ENCODE peak calls at places on chromosomes 1 and 21, in ten cellular contexts. One of them, this sample, is unnamed.

GRCh38 chr1:16981269-16981849 is 939 bp upstream of the MFAP2 start:
- DNase-seq in endodermal cell: no peak
- DNase-seq in fibroblast of lung: peak; percentile 96
- DNase-seq in Peyer's patch: no peak
- DNase-seq in uterus: no peak
- DNase-seq in tibial nerve: no peak
- DNase-seq in colonic mucosa: no peak
- DNase-seq in GM23338: no peak
- DNase-seq in PC-3: peak; percentile 93
- DNase-seq in testis: no peak
- DNase-seq in this sample: no peak

GRCh38 chr1:107572674-107573205 is 392.2 kb downstream of the VAV3 start:
- DNase-seq in endodermal cell: no peak
- DNase-seq in fibroblast of lung: peak; percentile 91
- DNase-seq in Peyer's patch: no peak
- DNase-seq in uterus: peak; percentile 79
- DNase-seq in tibial nerve: peak; percentile 12
- DNase-seq in colonic mucosa: no peak
- DNase-seq in GM23338: no peak
- DNase-seq in PC-3: peak; percentile 92
- DNase-seq in testis: no peak
- DNase-seq in this sample: no peak

GRCh38 chr1:21573971-21574458 is 64.8 kb downstream of the ALPL start:
- DNase-seq in endodermal cell: peak; percentile 95
- DNase-seq in fibroblast of lung: peak; percentile 78
- DNase-seq in Peyer's patch: peak; percentile 69
- DNase-seq in uterus: peak; percentile 63
- DNase-seq in tibial nerve: peak; percentile 53
- DNase-seq in colonic mucosa: peak; percentile 59
- DNase-seq in GM23338: peak; percentile 92
- DNase-seq in PC-3: peak; percentile 79
- DNase-seq in testis: peak; percentile 85
- DNase-seq in this sample: no peak

GRCh38 chr1:161069731-161070270 is at the start of gene ARHGAP30:
- DNase-seq in endodermal cell: peak; percentile 70
- DNase-seq in fibroblast of lung: no peak
- DNase-seq in Peyer's patch: peak; percentile 95
- DNase-seq in uterus: peak; percentile 25
- DNase-seq in tibial nerve: peak; percentile 26
- DNase-seq in colonic mucosa: peak; percentile 72
- DNase-seq in GM23338: peak; percentile 41
- DNase-seq in PC-3: no peak
- DNase-seq in testis: peak; percentile 45
- DNase-seq in this sample: no peak

GRCh38 chr21:34890724-34891609 is 158.1 kb downstream of the RUNX1 start:
- DNase-seq in endodermal cell: peak; percentile 75
- DNase-seq in fibroblast of lung: peak; percentile 61
- DNase-seq in Peyer's patch: peak; percentile 60
- DNase-seq in uterus: no peak
- DNase-seq in tibial nerve: no peak
- DNase-seq in colonic mucosa: no peak
- DNase-seq in GM23338: peak; percentile 75
- DNase-seq in PC-3: no peak
- DNase-seq in testis: peak; percentile 44
- DNase-seq in this sample: no peak

GRCh38 chr1:87794788-87795614 is 466.3 kb downstream of the LMO4 start:
- DNase-seq in endodermal cell: no peak
- DNase-seq in fibroblast of lung: peak; percentile 87
- DNase-seq in Peyer's patch: no peak
- DNase-seq in uterus: no peak
- DNase-seq in tibial nerve: no peak
- DNase-seq in colonic mucosa: no peak
- DNase-seq in GM23338: no peak
- DNase-seq in PC-3: peak; percentile 94
- DNase-seq in testis: no peak
- DNase-seq in this sample: no peak

GRCh38 chr21:42614811-42615342 is 38.5 kb upstream of the PDE9A start:
- DNase-seq in endodermal cell: peak; percentile 59
- DNase-seq in fibroblast of lung: no peak
- DNase-seq in Peyer's patch: peak; percentile 65
- DNase-seq in uterus: peak; percentile 4
- DNase-seq in tibial nerve: no peak
- DNase-seq in colonic mucosa: peak; percentile 50
- DNase-seq in GM23338: peak; percentile 54
- DNase-seq in PC-3: peak; percentile 75
- DNase-seq in testis: no peak
- DNase-seq in this sample: no peak

GRCh38 chr1:231866392-231867331 is 240.1 kb downstream of the DISC1 start:
- DNase-seq in endodermal cell: peak; percentile 84
- DNase-seq in fibroblast of lung: peak; percentile 60
- DNase-seq in Peyer's patch: peak; percentile 72
- DNase-seq in uterus: peak; percentile 28
- DNase-seq in tibial nerve: peak; percentile 58
- DNase-seq in colonic mucosa: peak; percentile 54
- DNase-seq in GM23338: peak; percentile 86
- DNase-seq in PC-3: peak; percentile 79
- DNase-seq in testis: peak; percentile 67
- DNase-seq in this sample: peak; percentile 12

GRCh38 chr1:153353226-153353947 is 4.3 kb upstream of the S100A9 start:
- DNase-seq in endodermal cell: peak; percentile 85
- DNase-seq in fibroblast of lung: peak; percentile 6
- DNase-seq in Peyer's patch: no peak
- DNase-seq in uterus: no peak
- DNase-seq in tibial nerve: no peak
- DNase-seq in colonic mucosa: peak; percentile 19
- DNase-seq in GM23338: peak; percentile 68
- DNase-seq in PC-3: peak; percentile 65
- DNase-seq in testis: peak; percentile 20
- DNase-seq in this sample: no peak

GRCh38 chr21:46410516-46410915 is 48.2 kb upstream of the DIP2A start:
- DNase-seq in endodermal cell: no peak
- DNase-seq in fibroblast of lung: no peak
- DNase-seq in Peyer's patch: no peak
- DNase-seq in uterus: no peak
- DNase-seq in tibial nerve: no peak
- DNase-seq in colonic mucosa: no peak
- DNase-seq in GM23338: no peak
- DNase-seq in PC-3: no peak
- DNase-seq in testis: no peak
- DNase-seq in this sample: no peak

GRCh38 chr21:27633631-27634030 is 666.7 kb upstream of the ADAMTS5 start:
- DNase-seq in endodermal cell: no peak
- DNase-seq in fibroblast of lung: peak; percentile 11
- DNase-seq in Peyer's patch: no peak
- DNase-seq in uterus: no peak
- DNase-seq in tibial nerve: no peak
- DNase-seq in colonic mucosa: no peak
- DNase-seq in GM23338: no peak
- DNase-seq in PC-3: no peak
- DNase-seq in testis: no peak
- DNase-seq in this sample: no peak

GRCh38 chr1:99659755-99660210 is 13.9 kb downstream of the PALMD start:
- DNase-seq in endodermal cell: no peak
- DNase-seq in fibroblast of lung: peak; percentile 45
- DNase-seq in Peyer's patch: no peak
- DNase-seq in uterus: no peak
- DNase-seq in tibial nerve: no peak
- DNase-seq in colonic mucosa: no peak
- DNase-seq in GM23338: peak; percentile 31
- DNase-seq in PC-3: peak; percentile 94
- DNase-seq in testis: no peak
- DNase-seq in this sample: no peak

DNA sequence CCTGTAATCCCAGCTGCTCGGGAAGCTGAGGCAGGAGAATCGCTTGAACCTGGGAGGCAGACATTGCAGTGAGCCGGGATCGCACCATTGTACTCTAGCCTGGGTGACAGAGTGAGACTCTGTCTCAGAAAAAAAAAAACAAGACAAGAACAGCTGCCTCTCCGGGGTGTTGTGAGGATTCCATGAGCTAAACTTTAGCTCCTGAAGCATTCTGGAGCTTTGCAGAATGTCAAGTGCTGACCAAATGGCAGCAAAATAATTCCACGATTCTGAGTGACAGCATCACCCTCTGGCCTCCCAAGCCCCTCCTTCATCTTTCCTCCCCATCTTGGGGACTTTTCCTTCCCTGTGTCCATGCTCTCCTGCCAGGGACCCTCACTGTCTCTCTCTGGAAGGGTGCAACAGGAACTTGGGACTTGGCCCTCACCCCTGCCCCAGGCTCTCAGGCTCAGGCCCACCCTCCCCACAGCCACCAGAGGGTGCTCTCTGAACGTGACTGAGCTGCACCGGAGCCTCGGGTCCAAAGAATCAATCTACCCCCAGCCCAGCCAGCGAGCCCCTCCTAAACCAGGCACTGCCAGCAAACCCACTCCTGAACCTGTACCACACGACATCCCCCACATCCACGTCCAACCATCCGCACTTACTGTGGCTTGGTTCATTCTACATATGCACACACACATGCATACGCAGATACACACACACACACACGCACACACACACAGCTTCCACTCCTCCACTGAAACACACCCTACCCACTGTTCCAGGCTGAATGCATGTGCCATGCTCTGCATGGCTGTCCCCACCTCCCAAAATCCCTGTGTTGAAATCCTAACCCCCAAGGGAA is 45.7 kb downstream of the ACOT7 start:
- DNase-seq in endodermal cell: peak; percentile 88
- DNase-seq in fibroblast of lung: peak; percentile 41
- DNase-seq in Peyer's patch: peak; percentile 78
- DNase-seq in uterus: no peak
- DNase-seq in tibial nerve: no peak
- DNase-seq in colonic mucosa: peak; percentile 74
- DNase-seq in GM23338: peak; percentile 66
- DNase-seq in PC-3: peak; percentile 63
- DNase-seq in testis: peak; percentile 48
- DNase-seq in this sample: no peak
- H3K27ac ChIP-seq in endodermal cell: no peak overlapping the region
- H3K27ac ChIP-seq in fibroblast of lung: peak overlapping the region; percentile 34
- H3K27ac ChIP-seq in Peyer's patch: peak overlapping the region; percentile 49
- H3K27ac ChIP-seq in uterus: no peak overlapping the region
- H3K27ac ChIP-seq in tibial nerve: peak overlapping the region; percentile 55
- H3K27ac ChIP-seq in colonic mucosa: peak overlapping the region; percentile 66
- H3K27ac ChIP-seq in GM23338: peak overlapping the region; percentile 14
- H3K27ac ChIP-seq in PC-3: peak overlapping the region; percentile 88
- H3K27ac ChIP-seq in testis: no peak overlapping the region
- H3K27ac ChIP-seq in this sample: no peak overlapping the region

GRCh38 chr1:106063510-106063909 is 993.0 kb upstream of the PRMT6 start:
- DNase-seq in endodermal cell: no peak
- DNase-seq in fibroblast of lung: no peak
- DNase-seq in Peyer's patch: no peak
- DNase-seq in uterus: no peak
- DNase-seq in tibial nerve: no peak
- DNase-seq in colonic mucosa: no peak
- DNase-seq in GM23338: no peak
- DNase-seq in PC-3: peak; percentile 17
- DNase-seq in testis: no peak
- DNase-seq in this sample: no peak
- H3K27ac ChIP-seq in endodermal cell: no peak overlapping the region
- H3K27ac ChIP-seq in fibroblast of lung: no peak overlapping the region
- H3K27ac ChIP-seq in Peyer's patch: no peak overlapping the region
- H3K27ac ChIP-seq in uterus: no peak overlapping the region
- H3K27ac ChIP-seq in tibial nerve: no peak overlapping the region
- H3K27ac ChIP-seq in colonic mucosa: no peak overlapping the region
- H3K27ac ChIP-seq in GM23338: no peak overlapping the region
- H3K27ac ChIP-seq in PC-3: no peak overlapping the region
- H3K27ac ChIP-seq in testis: no peak overlapping the region
- H3K27ac ChIP-seq in this sample: no peak overlapping the region

GRCh38 chr1:116546354-116546977 is 24.4 kb downstream of the CD58 start:
- DNase-seq in endodermal cell: no peak
- DNase-seq in fibroblast of lung: no peak
- DNase-seq in Peyer's patch: no peak
- DNase-seq in uterus: no peak
- DNase-seq in tibial nerve: no peak
- DNase-seq in colonic mucosa: no peak
- DNase-seq in GM23338: no peak
- DNase-seq in PC-3: no peak
- DNase-seq in testis: no peak
- DNase-seq in this sample: no peak

GRCh38 chr1:116545359-116545705 is 25.5 kb downstream of the CD58 start:
- DNase-seq in endodermal cell: no peak
- DNase-seq in fibroblast of lung: no peak
- DNase-seq in Peyer's patch: no peak
- DNase-seq in uterus: no peak
- DNase-seq in tibial nerve: no peak
- DNase-seq in colonic mucosa: no peak
- DNase-seq in GM23338: no peak
- DNase-seq in PC-3: no peak
- DNase-seq in testis: no peak
- DNase-seq in this sample: no peak

GRCh38 chr1:116540088-116540487 is 30.7 kb downstream of the CD58 start:
- DNase-seq in endodermal cell: no peak
- DNase-seq in fibroblast of lung: no peak
- DNase-seq in Peyer's patch: no peak
- DNase-seq in uterus: no peak
- DNase-seq in tibial nerve: no peak
- DNase-seq in colonic mucosa: no peak
- DNase-seq in GM23338: no peak
- DNase-seq in PC-3: no peak
- DNase-seq in testis: no peak
- DNase-seq in this sample: no peak

GRCh38 chr1:116544588-116545358 is 26.1 kb downstream of the CD58 start:
- DNase-seq in endodermal cell: no peak
- DNase-seq in fibroblast of lung: no peak
- DNase-seq in Peyer's patch: no peak
- DNase-seq in uterus: no peak
- DNase-seq in tibial nerve: no peak
- DNase-seq in colonic mucosa: no peak
- DNase-seq in GM23338: no peak
- DNase-seq in PC-3: no peak
- DNase-seq in testis: no peak
- DNase-seq in this sample: no peak
- H3K27ac ChIP-seq in endodermal cell: no peak overlapping the region
- H3K27ac ChIP-seq in fibroblast of lung: no peak overlapping the region
- H3K27ac ChIP-seq in Peyer's patch: no peak overlapping the region
- H3K27ac ChIP-seq in uterus: no peak overlapping the region
- H3K27ac ChIP-seq in tibial nerve: no peak overlapping the region
- H3K27ac ChIP-seq in colonic mucosa: no peak overlapping the region
- H3K27ac ChIP-seq in GM23338: no peak overlapping the region
- H3K27ac ChIP-seq in PC-3: no peak overlapping the region
- H3K27ac ChIP-seq in testis: no peak overlapping the region
- H3K27ac ChIP-seq in this sample: no peak overlapping the region

GRCh38 chr1:23867953-23868847 is at the start of gene FUCA1:
- DNase-seq in endodermal cell: peak; percentile 99
- DNase-seq in fibroblast of lung: peak; percentile 80
- DNase-seq in Peyer's patch: peak; percentile 98
- DNase-seq in uterus: peak; percentile 93
- DNase-seq in tibial nerve: peak; percentile 91
- DNase-seq in colonic mucosa: peak; percentile 98
- DNase-seq in GM23338: peak; percentile 99
- DNase-seq in PC-3: peak; percentile 98
- DNase-seq in testis: peak; percentile 96
- DNase-seq in this sample: peak; percentile 76
- H3K27ac ChIP-seq in endodermal cell: no peak within 1 kb of the TSS
- H3K27ac ChIP-seq in fibroblast of lung: no peak within 1 kb of the TSS
- H3K27ac ChIP-seq in Peyer's patch: peak within 1 kb of the TSS; percentile 73
- H3K27ac ChIP-seq in uterus: peak within 1 kb of the TSS; percentile 83
- H3K27ac ChIP-seq in tibial nerve: peak within 1 kb of the TSS; percentile 78
- H3K27ac ChIP-seq in colonic mucosa: peak within 1 kb of the TSS; percentile 53
- H3K27ac ChIP-seq in GM23338: no peak within 1 kb of the TSS
- H3K27ac ChIP-seq in PC-3: no peak within 1 kb of the TSS
- H3K27ac ChIP-seq in testis: peak within 1 kb of the TSS; percentile 63
- H3K27ac ChIP-seq in this sample: peak within 1 kb of the TSS; percentile 95

This sample was measured in SK-N-MC.